ENCODE peak calls at places on chromosomes 11 and 22, in four cellular contexts. M is amygdala; Z is stimulated activated CD4-positive, alpha-beta T cell treated with anti-CD3 and anti-CD28 coated beads, Interleukin-4, amount 100 ng/mL, for 1 hour; L is COR-L47. I is an unnamed sample.

GRCh38 chr11:96744697-96745096 is 354.9 kb downstream of the JRKL start:
- DNase-seq in M (no peak), Z (no peak), L (no peak), I (no peak)

GRCh38 chr11:31817054-31817620 is 6.0 kb upstream of the PAX6 start:
- DNase-seq in Z (no peak), M (no peak), L (peak), I (no peak)

GRCh38 chr11:121767433-121767832 is 314.7 kb upstream of the SORL1-AS1 start:
- DNase-seq in Z (no peak), M (peak), L (no peak), I (no peak)

GRCh38 chr22:25134028-25134427 is 65.6 kb upstream of the CRYBB3 start:
- DNase-seq in M (no peak), Z (no peak), L (peak), I (no peak)

GRCh38 chr11:37817727-37818270 is 1219.8 kb upstream of the RAG2 start:
- DNase-seq in L (no peak), Z (no peak), M (no peak), I (no peak)

GRCh38 chr11:70525466-70525865 is 127.1 kb downstream of the CTTN start:
- DNase-seq in M (no peak), L (no peak), Z (no peak), I (no peak)

GRCh38 chr11:117587416-117587815 is 209.6 kb downstream of the DSCAML1 start:
- DNase-seq in Z (no peak), M (no peak), L (no peak), I (no peak)

GRCh38 chr22:23823331-23823791 is 15.4 kb downstream of the DERL3 start:
- DNase-seq in L (no peak), M (no peak), Z (no peak), I (no peak)

GRCh38 chr11:17544181-17544622 is at the start of gene USH1C:
- DNase-seq in M (no peak), L (no peak), Z (peak), I (no peak)

GRCh38 chr11:44133335-44133946 is 38.0 kb downstream of the EXT2 start:
- DNase-seq in L (peak), Z (no peak), M (peak), I (peak)

GRCh38 chr22:45934659-45935341 is 42.2 kb downstream of the WNT7B start:
- DNase-seq in M (peak), Z (no peak), L (peak), I (peak)

GRCh38 chr11:119942583-119943338 is 195.2 kb downstream of the TRIM29 start:
- DNase-seq in Z (no peak), M (no peak), L (no peak), I (no peak)

GRCh38 chr22:46293591-46294260 is 2.9 kb upstream of the GTSE1 start:
- DNase-seq in M (peak), Z (no peak), L (no peak), I (peak)

GRCh38 chr11:7376386-7376785 is 108.9 kb upstream of the OLFML1 start:
- DNase-seq in Z (no peak), L (no peak), M (no peak), I (no peak)

GRCh38 chr11:114040706-114041211 is 18.8 kb upstream of the ZBTB16 start:
- DNase-seq in M (no peak), L (no peak), Z (no peak), I (no peak)

GRCh38 chr11:134410766-134411165 is 1.3 kb downstream of the B3GAT1 start:
- DNase-seq in L (no peak), M (peak), Z (no peak), I (no peak)

GRCh38 chr11:110430267-110431211 is 791 bp downstream of the FDX1 start:
- DNase-seq in L (peak), Z (no peak), M (peak), I (peak)

GRCh38 chr11:11876458-11876857 is 34.7 kb downstream of the USP47 start:
- DNase-seq in L (no peak), M (no peak), Z (no peak), I (peak)

GRCh38 chr11:96038046-96038445 is 114.1 kb upstream of the MTMR2 start:
- DNase-seq in Z (no peak), L (no peak), M (no peak), I (no peak)

GRCh38 chr22:50640857-50641647 is 13.1 kb upstream of the ARSA start:
- DNase-seq in L (no peak), M (no peak), Z (no peak), I (no peak)

GRCh38 chr11:62880231-62880802 is 379 bp upstream of the SLC3A2 start:
- DNase-seq in M (peak), Z (no peak), L (no peak), I (peak)

GRCh38 chr22:36344106-36344827 is 43.5 kb downstream of the MYH9 start:
- DNase-seq in Z (peak), L (no peak), M (peak), I (no peak)

GRCh38 chr11:86932942-86933875 is 22.0 kb downstream of the FZD4 start:
- DNase-seq in L (no peak), M (no peak), Z (no peak), I (no peak)

GRCh38 chr11:74853223-74853622 is 95.7 kb downstream of the XRRA1 start:
- DNase-seq in M (no peak), Z (no peak), L (no peak), I (no peak)

GRCh38 chr11:126833020-126833419 is 167.6 kb downstream of the KIRREL3 start:
- DNase-seq in L (no peak), Z (no peak), M (no peak), I (no peak)

GRCh38 chr11:77401486-77402217 is 72.2 kb downstream of the PAK1 start:
- DNase-seq in Z (no peak), L (peak), M (no peak), I (peak)

GRCh38 chr22:34490911-34491310 is 570.6 kb upstream of the LARGE1 start:
- DNase-seq in M (no peak), Z (no peak), L (no peak), I (no peak)

GRCh38 chr11:20357150-20357549 is 6.4 kb upstream of the HTATIP2 start:
- DNase-seq in M (no peak), L (no peak), Z (no peak), I (no peak)

GRCh38 chr11:130164221-130164570 is 4.6 kb downstream of the ST14 start:
- DNase-seq in Z (no peak), L (no peak), M (no peak), I (no peak)

GRCh38 chr11:68040121-68040956 is 1.5 kb downstream of the TCIRG1 start:
- DNase-seq in Z (peak), M (no peak), L (no peak), I (peak)